ENCODE peak calls at places on chromosomes 3 and 15, in eight cellular contexts. H is IMR-90, X is heart left ventricle, D is vagina, G is gastrocnemius medialis, B is esophagus muscularis mucosa, S is testis, U is A549. J is an unnamed sample.

GRCh38 chr3:160815280-160815679 is 59.2 kb downstream of the PPM1L start:
- DNase-seq in H (no peak), X (no peak), D (no peak), G (no peak), B (no peak), S (no peak), U (no peak), J (no peak)

GRCh38 chr15:40955141-40955903 is 2.1 kb downstream of the CHAC1 start:
- DNase-seq in H (no peak), X (peak), D (no peak), G (no peak), B (no peak), S (no peak), U (no peak), J (no peak)

GRCh38 chr3:180802837-180803236 is 109.6 kb upstream of the FXR1 start:
- DNase-seq in H (peak), X (no peak), D (no peak), G (no peak), B (no peak), S (no peak), U (peak), J (no peak)

GRCh38 chr3:46397111-46397510 is 9.8 kb downstream of the CCR5AS start:
- DNase-seq in H (no peak), X (no peak), D (no peak), G (no peak), B (no peak), S (no peak), U (no peak), J (no peak)

GRCh38 chr15:74175271-74176191 is 2.0 kb downstream of the ISLR start:
- DNase-seq in H (no peak), X (peak), D (no peak), G (no peak), B (no peak), S (no peak), U (no peak), J (no peak)

GRCh38 chr3:36060950-36061349 is 319.4 kb upstream of the STAC start:
- DNase-seq in H (no peak), X (no peak), D (no peak), G (no peak), B (no peak), S (no peak), U (peak), J (no peak)

GRCh38 chr3:149395107-149396089 is 17.9 kb upstream of the TM4SF1 start:
- DNase-seq in H (peak), X (no peak), D (no peak), G (no peak), B (no peak), S (no peak), U (peak), J (no peak)

GRCh38 chr3:132593950-132594328 is 3.1 kb upstream of the ACKR4 start:
- DNase-seq in H (peak), X (no peak), D (no peak), G (no peak), B (no peak), S (no peak), U (no peak), J (no peak)

GRCh38 chr3:127073931-127074820 is 91.3 kb downstream of the PLXNA1 start:
- DNase-seq in H (no peak), X (no peak), D (no peak), G (no peak), B (no peak), S (no peak), U (no peak), J (no peak)

GRCh38 chr15:44529864-44530604 is 6.9 kb upstream of the EIF3J start:
- DNase-seq in H (no peak), X (no peak), D (no peak), G (no peak), B (no peak), S (no peak), U (no peak), J (no peak)

GRCh38 chr3:86887876-86888275 is 103.1 kb downstream of the VGLL3 start:
- DNase-seq in H (no peak), X (no peak), D (no peak), G (no peak), B (no peak), S (no peak), U (no peak), J (no peak)

DNA sequence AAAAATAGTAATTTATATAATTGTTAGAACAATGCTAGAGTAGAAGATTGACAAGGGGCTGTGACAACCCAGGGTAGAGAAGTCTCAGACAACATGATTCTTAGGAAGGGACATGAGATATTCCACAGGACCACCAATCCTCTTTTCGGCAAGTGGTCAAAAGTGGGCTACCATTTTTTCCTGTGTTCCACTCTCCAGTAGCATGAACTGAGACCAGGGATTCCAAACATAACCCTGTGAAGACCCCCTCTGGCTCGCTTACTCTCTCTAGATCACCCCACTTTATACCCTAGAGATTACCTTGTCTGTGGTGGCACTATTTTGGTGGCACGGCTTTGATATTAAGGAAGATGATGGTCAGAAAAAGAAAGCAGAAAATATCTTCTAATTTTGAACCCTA is 960 bp downstream of the GCSAM start:
- DNase-seq in H (no peak), X (no peak), D (no peak), G (no peak), B (no peak), S (no peak), U (no peak), J (no peak)
- TF ChIP-seq POLR2A in H (no peak), X (no peak), D (no peak), G (no peak), B (no peak), S (no peak), U (no peak), J (no peak)

GRCh38 chr15:70829366-70830166 is 24.4 kb downstream of the LARP6 start:
- DNase-seq in H (peak), X (no peak), D (no peak), G (peak), B (no peak), S (peak), U (no peak), J (no peak)

GRCh38 chr15:70826634-70827033 is 27.3 kb downstream of the LARP6 start:
- DNase-seq in H (peak), X (peak), D (peak), G (peak), B (peak), S (no peak), U (peak), J (peak)

GRCh38 chr15:70827721-70828120 is 26.2 kb downstream of the LARP6 start:
- DNase-seq in H (no peak), X (no peak), D (no peak), G (no peak), B (no peak), S (no peak), U (no peak), J (no peak)

GRCh38 chr15:70830615-70831014 is 23.3 kb downstream of the LARP6 start:
- DNase-seq in H (no peak), X (no peak), D (no peak), G (no peak), B (no peak), S (peak), U (no peak), J (no peak)

GRCh38 chr15:70825841-70826240 is 28.1 kb downstream of the LARP6 start:
- DNase-seq in H (no peak), X (no peak), D (peak), G (no peak), B (peak), S (no peak), U (no peak), J (no peak)
- TF ChIP-seq POLR2A in H (no peak), X (no peak), D (no peak), G (no peak), B (no peak), S (no peak), U (no peak), J (no peak)

DNA sequence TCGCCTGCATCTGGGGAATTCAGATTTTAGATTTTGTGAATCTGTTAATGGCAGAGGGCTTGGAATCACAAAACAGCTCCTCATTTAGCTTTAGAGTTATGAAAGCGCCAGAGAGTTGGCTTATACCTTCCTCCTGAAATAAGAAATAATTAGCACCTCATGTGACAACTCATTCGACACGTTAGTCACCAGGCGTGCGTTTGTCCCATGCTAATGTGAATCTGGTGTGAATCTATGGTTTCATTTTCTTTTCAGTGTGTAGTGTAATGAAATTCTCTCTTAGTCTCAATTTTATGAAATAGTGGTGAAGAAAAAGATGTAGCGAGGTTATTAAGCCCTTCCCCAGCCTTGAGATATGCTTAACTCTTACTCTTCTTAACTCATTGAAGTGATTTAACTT is 89.4 kb downstream of the EDEM1 start:
- DNase-seq in H (no peak), X (no peak), D (no peak), G (no peak), B (peak), S (no peak), U (no peak), J (no peak)
- TF ChIP-seq POLR2A in H (no peak), X (no peak), D (no peak), G (no peak), B (no peak), S (no peak), U (no peak), J (no peak)

DNA sequence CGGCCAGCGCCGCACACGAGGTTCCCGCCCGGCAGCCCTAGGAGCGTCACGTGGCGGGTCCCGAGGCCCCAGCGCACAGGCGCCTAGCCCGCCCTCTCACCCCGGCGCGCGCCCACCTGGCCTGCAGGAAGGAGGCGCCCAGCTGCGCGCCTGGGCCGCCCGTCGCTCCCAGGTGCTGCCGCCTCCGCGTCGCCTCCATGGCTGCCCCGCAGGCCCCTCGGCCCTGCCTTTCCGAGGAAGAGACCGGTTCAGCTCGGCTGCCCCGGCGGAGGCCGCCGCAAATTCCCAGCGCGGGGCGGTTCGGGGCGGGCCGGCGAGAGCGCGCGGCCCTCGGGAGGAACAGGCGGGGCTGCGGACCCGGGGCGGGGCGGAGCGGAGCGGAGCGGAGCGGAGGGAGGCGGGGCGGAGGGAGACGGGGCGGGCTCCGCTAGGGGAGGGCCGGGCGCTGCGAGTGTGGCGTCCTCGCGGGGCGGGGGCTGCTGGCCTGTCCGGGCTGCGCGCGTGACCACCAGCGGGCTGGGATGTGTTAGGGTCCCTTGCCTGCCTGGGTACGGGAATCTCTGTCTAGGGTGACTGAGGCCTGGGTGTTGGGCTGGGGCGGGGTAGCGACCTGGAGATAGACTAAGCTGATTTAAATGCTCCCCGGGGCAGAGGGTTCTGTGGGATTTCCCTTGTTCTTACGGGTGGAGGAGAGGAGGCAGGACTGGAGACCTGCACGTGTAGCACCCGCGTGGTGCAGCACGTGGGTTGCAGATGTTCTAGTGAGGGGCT is at the start of gene CLN6:
- DNase-seq in H (peak), X (peak), D (peak), G (peak), B (peak), S (peak), U (peak), J (peak)
- TF ChIP-seq POLR2A in H (peak), X (no peak), D (peak), G (peak), B (no peak), S (no peak), U (peak), J (peak)